ENCODE peak calls at places on chromosome 10, in five cellular contexts. H is prostate gland, L is epithelial cell of esophagus, X is SK-N-SH, P is T-helper 1 cell. F is an unnamed sample.
A peak's percentile ranks its signal among the peaks of the same experiment; 100 is the strongest.

GRCh38 chr10:102869290-102870198 is at the start of gene AS3MT:
- DNase-seq in H (peak; percentile 24), L (peak; percentile 30), X (peak; percentile 92), P (no peak), F (no peak)

GRCh38 chr10:124926548-124926947 is 15.4 kb upstream of the ZRANB1 start:
- DNase-seq in H (no peak), L (no peak), X (no peak), P (no peak), F (no peak)

GRCh38 chr10:124001391-124002260 is 91.8 kb downstream of the CHST15 start:
- DNase-seq in H (no peak), L (no peak), X (peak; percentile 8), P (no peak), F (no peak)

GRCh38 chr10:133039107-133039822 is 48.5 kb upstream of the ADGRA1 start:
- DNase-seq in H (no peak), L (no peak), X (peak; percentile 62), P (no peak), F (no peak)

GRCh38 chr10:52740913-52741675 is 31.5 kb downstream of the MBL2 start:
- DNase-seq in H (no peak), L (peak; percentile 39), X (peak; percentile 44), P (no peak), F (peak; percentile 15)

GRCh38 chr10:44978213-44978569 is 418 bp downstream of the DEPP1 start:
- DNase-seq in H (no peak), L (no peak), X (no peak), P (no peak), F (no peak)

GRCh38 chr10:101006593-101007098 is 7.0 kb downstream of the LZTS2 start:
- DNase-seq in H (no peak), L (no peak), X (peak; percentile 51), P (no peak), F (no peak)

GRCh38 chr10:116421815-116422214 is 5.8 kb upstream of the PNLIPRP3 start:
- DNase-seq in H (no peak), L (peak; percentile 55), X (no peak), P (no peak), F (no peak)

GRCh38 chr10:23918839-23919238 is 290.1 kb upstream of the KIAA1217 start:
- DNase-seq in H (no peak), L (peak; percentile 31), X (no peak), P (no peak), F (peak; percentile 33)

GRCh38 chr10:29668628-29669027 is 33.9 kb upstream of the SVIL start:
- DNase-seq in H (no peak), L (peak; percentile 66), X (no peak), P (no peak), F (peak; percentile 91)

GRCh38 chr10:50280049-50280448 is 28.7 kb upstream of the ASAH2 start:
- DNase-seq in H (no peak), L (no peak), X (no peak), P (no peak), F (no peak)

GRCh38 chr10:86686972-86687371 is 18.7 kb downstream of the LDB3 start:
- DNase-seq in H (no peak), L (no peak), X (no peak), P (no peak), F (no peak)

GRCh38 chr10:131080571-131080970 is 230.9 kb downstream of the TCERG1L start:
- DNase-seq in H (no peak), L (no peak), X (no peak), P (no peak), F (no peak)

GRCh38 chr10:21525367-21526183 is at the start of gene SKIDA1:
- DNase-seq in H (peak; percentile 82), L (peak; percentile 77), X (peak; percentile 86), P (peak; percentile 33), F (peak; percentile 77)

F was measured in kidney glomerular epithelial cell.